ENCODE peak calls at places on chromosomes 3 and 15, in six cellular contexts. E is uterus, W is PC-3, T is mammary epithelial cell, Z is adrenal gland, A is astrocyte. L is an unnamed sample.

GRCh38 chr3:29601861-29602585 is 321.2 kb downstream of the RBMS3 start:
- DNase-seq in E (no peak), W (no peak), T (no peak), Z (no peak), A (no peak), L (no peak)

GRCh38 chr3:40494698-40495097 is 11.1 kb upstream of the ZNF620 start:
- DNase-seq in E (no peak), W (no peak), T (no peak), Z (no peak), A (no peak), L (no peak)

GRCh38 chr3:22045882-22046281 is 294.9 kb upstream of the ZNF385D start:
- DNase-seq in E (no peak), W (no peak), T (no peak), Z (no peak), A (no peak), L (no peak)

GRCh38 chr3:192772495-192772894 is 45.2 kb upstream of the FGF12 start:
- DNase-seq in E (no peak), W (peak; percentile 70), T (peak; percentile 27), Z (peak; percentile 31), A (peak; percentile 22), L (no peak)

GRCh38 chr3:140499114-140499757 is 178.6 kb upstream of the TRIM42 start:
- DNase-seq in E (no peak), W (peak; percentile 28), T (peak; percentile 26), Z (peak; percentile 30), A (no peak), L (no peak)

GRCh38 chr3:141455603-141456327 is 31.1 kb upstream of the RASA2 start:
- DNase-seq in E (no peak), W (peak; percentile 49), T (no peak), Z (no peak), A (no peak), L (no peak)

GRCh38 chr15:90957105-90957790 is 2.6 kb downstream of the RCCD1 start:
- DNase-seq in E (no peak), W (peak; percentile 24), T (no peak), Z (no peak), A (peak; percentile 25), L (peak; percentile 86)

GRCh38 chr15:29815705-29816042 is 6.6 kb downstream of the TJP1 start:
- DNase-seq in E (no peak), W (no peak), T (no peak), Z (no peak), A (no peak), L (no peak)

GRCh38 chr3:9783954-9784353 is 8.3 kb downstream of the TADA3 start:
- DNase-seq in E (no peak), W (no peak), T (no peak), Z (peak; percentile 43), A (no peak), L (no peak)

GRCh38 chr3:264394-265156 is 68.0 kb downstream of the CHL1 start:
- DNase-seq in E (no peak), W (peak; percentile 91), T (peak; percentile 86), Z (no peak), A (peak; percentile 90), L (no peak)

GRCh38 chr3:174397848-174398247 is 461.3 kb upstream of the NAALADL2 start:
- DNase-seq in E (no peak), W (peak; percentile 73), T (peak; percentile 31), Z (no peak), A (peak; percentile 16), L (no peak)

GRCh38 chr15:51751687-51752683 is 588 bp downstream of the TMOD2 start:
- DNase-seq in E (peak; percentile 36), W (peak; percentile 34), T (peak; percentile 65), Z (no peak), A (no peak), L (no peak)

GRCh38 chr3:167228135-167228534 is 152.0 kb downstream of the ZBBX start:
- DNase-seq in E (no peak), W (peak; percentile 75), T (no peak), Z (no peak), A (peak; percentile 84), L (no peak)

GRCh38 chr3:148466143-148466542 is 231.6 kb upstream of the AGTR1 start:
- DNase-seq in E (no peak), W (peak; percentile 37), T (no peak), Z (no peak), A (peak; percentile 80), L (no peak)

GRCh38 chr15:90388462-90389182 is 580 bp downstream of the IQGAP1 start:
- DNase-seq in E (peak; percentile 70), W (peak; percentile 59), T (peak; percentile 50), Z (peak; percentile 78), A (peak; percentile 48), L (peak; percentile 67)

GRCh38 chr3:15241341-15241740 is 35.3 kb downstream of the CAPN7 start:
- DNase-seq in E (peak; percentile 61), W (peak; percentile 34), T (no peak), Z (peak; percentile 55), A (no peak), L (no peak)

GRCh38 chr15:100923076-100923475 is 3.9 kb downstream of the LRRK1 start:
- DNase-seq in E (no peak), W (no peak), T (no peak), Z (no peak), A (no peak), L (no peak)

GRCh38 chr3:120741837-120742197 is 499 bp downstream of the RABL3 start:
- DNase-seq in E (no peak), W (no peak), T (no peak), Z (no peak), A (no peak), L (no peak)

GRCh38 chr3:177585271-177585670 is 388.0 kb upstream of the TBL1XR1 start:
- DNase-seq in E (no peak), W (no peak), T (no peak), Z (no peak), A (no peak), L (no peak)

GRCh38 chr3:186095584-186096061 is 13.3 kb downstream of the ETV5 start:
- DNase-seq in E (no peak), W (no peak), T (no peak), Z (no peak), A (no peak), L (peak; percentile 32)
- H3K27ac ChIP-seq in E (no peak overlapping the region), W (no peak overlapping the region), T (no peak overlapping the region), Z (peak overlapping the region; percentile 46), A (no peak overlapping the region), L (peak overlapping the region; percentile 42)

DNA sequence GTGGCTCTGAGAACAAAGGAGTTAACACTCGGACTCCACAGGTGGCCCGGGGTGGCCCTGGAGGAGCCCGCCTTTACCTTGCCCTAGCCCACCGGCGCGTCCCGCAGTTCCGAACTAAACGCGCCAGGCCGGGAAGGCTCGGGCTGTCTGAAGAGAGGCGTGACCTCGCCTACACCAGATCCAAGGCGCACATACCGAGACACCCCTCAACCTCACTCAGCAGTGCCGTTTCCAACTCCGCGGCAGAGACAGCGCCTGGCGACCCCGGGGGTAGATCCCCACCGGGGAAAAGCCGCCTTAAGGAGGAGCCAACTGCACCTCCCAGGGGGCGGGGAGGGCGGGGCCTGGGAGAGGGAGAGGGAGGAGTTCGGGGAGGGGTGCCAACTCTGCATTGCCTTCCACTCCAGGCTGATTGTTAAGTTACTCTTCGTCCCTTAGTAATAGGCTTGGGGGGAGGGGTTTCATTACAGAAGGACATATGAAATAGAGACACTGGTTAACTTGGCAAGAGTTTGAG is at the start of gene DLG1:
- DNase-seq in E (peak; percentile 86), W (peak; percentile 95), T (peak; percentile 95), Z (peak; percentile 93), A (peak; percentile 92), L (peak; percentile 89)
- TF ChIP-seq CTCF in E (no peak), W (no peak), T (no peak), Z (no peak), A (no peak), L (no peak)

DNA sequence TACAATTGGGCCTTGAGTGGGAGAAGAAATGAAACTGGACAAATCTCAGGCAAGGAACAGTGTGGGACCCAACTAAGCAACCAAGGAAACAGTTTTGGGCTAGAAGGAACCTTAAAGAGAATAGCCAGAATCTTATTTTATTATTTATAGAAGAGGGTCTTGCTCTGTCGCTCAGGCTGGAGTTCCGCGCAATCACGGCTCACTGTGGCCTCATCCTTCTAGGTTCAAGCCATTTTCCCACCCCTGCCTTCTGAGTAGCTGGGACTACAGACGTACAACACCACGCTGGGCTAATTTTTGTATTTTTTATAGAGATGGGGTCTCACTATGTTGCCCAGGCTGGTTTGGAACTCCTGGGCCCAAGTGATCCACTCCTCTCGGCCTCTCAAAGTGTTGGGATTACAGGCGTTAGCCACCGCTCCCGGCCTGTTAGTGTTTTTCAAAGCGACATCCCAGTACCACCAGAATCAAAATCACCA is 734 bp upstream of the WDR76 start:
- DNase-seq in E (no peak), W (no peak), T (no peak), Z (no peak), A (no peak), L (no peak)
- H3K4me3 ChIP-seq in E (peak overlapping the region; percentile 43), W (peak overlapping the region; percentile 67), T (no peak overlapping the region), Z (no peak overlapping the region), A (no peak overlapping the region), L (peak overlapping the region; percentile 42)

DNA sequence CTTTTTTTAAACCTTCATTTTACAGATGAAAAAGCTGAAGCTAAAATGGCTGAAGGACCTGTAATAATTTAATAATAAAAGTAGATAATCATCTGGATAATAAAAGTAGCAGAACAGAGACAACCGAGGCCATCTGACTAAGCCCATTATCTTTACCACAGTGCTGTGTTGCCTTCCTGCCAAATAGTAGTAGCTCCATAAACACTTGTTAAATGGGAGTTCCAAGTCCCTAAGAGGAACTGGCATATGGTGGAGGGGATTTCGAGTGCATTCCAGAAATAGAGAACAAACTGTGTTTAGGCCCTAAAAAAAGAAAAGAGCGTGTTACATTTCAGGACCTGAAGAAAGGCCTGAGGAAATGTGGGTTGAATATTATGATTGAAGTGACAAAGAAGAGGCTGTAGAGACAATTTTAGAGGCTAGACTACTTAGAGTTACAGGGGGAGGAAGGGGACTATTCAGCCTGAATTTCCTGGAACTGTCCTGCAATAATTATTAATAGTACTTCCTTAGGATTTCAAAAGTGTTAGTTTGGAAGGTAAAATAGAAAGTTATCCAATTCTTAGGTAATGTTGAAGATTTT is 424.3 kb downstream of the ROBO2 start:
- DNase-seq in E (no peak), W (no peak), T (no peak), Z (no peak), A (peak; percentile 37), L (no peak)
- H3K27ac ChIP-seq in E (no peak overlapping the region), W (no peak overlapping the region), T (no peak overlapping the region), Z (no peak overlapping the region), A (no peak overlapping the region), L (no peak overlapping the region)

DNA sequence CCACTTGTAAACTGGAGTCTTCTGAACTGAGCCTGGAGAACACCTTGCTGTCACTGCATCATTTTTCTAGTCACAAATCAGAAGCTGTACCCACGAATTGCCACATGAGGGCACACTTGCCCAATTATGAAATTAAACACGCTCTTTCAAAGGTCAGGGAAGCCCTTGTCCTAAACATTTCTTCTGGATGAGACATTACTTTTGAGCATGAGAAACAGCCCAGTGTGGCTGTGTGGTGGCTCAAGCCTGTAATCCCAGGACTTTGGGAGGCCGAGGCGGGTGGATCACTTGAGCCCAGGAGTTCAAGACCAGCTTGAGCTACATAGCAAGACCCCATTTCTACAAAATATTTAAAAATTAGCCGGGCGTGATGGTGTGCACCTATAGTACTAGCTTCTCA is 27.5 kb upstream of the CFAP161 start:
- DNase-seq in E (peak; percentile 56), W (peak; percentile 78), T (peak; percentile 67), Z (peak; percentile 67), A (peak; percentile 64), L (peak; percentile 34)
- TF ChIP-seq CTCF in E (peak; percentile 73), W (peak; percentile 78), T (peak; percentile 79), Z (peak; percentile 68), A (peak; percentile 88), L (peak; percentile 57)

GRCh38 chr3:89155811-89156210 is 48.4 kb downstream of the EPHA3 start:
- DNase-seq in E (no peak), W (no peak), T (no peak), Z (no peak), A (no peak), L (no peak)
- H3K4me3 ChIP-seq in E (no peak overlapping the region), W (no peak overlapping the region), T (no peak overlapping the region), Z (no peak overlapping the region), A (no peak overlapping the region), L (no peak overlapping the region)

L was measured in pancreas.